ENCODE peak calls at places on chromosomes 6 and 20, in eight cellular contexts. One of them, this sample, is unnamed.

GRCh38 chr6:69894578-69895347 is 28.4 kb downstream of the COL19A1 start:
- DNase-seq in GM19239: no peak
- DNase-seq in stromal cell of bone marrow: peak; percentile 56
- DNase-seq in Calu3: no peak
- DNase-seq in uterus: no peak
- DNase-seq in stimulated activated CD8-positive, alpha-beta memory T cell treated with anti-CD3 and anti-CD28 coated beads, Interleukin-2, amount 100 ng/mL, for 1 hour: no peak
- DNase-seq in AG08395: no peak
- DNase-seq in nucleus accumbens: no peak
- DNase-seq in this sample: no peak

GRCh38 chr6:24936641-24937317 is 1.0 kb upstream of the RIPOR2 start:
- DNase-seq in GM19239: no peak
- DNase-seq in stromal cell of bone marrow: peak; percentile 27
- DNase-seq in Calu3: no peak
- DNase-seq in uterus: no peak
- DNase-seq in stimulated activated CD8-positive, alpha-beta memory T cell treated with anti-CD3 and anti-CD28 coated beads, Interleukin-2, amount 100 ng/mL, for 1 hour: no peak
- DNase-seq in AG08395: no peak
- DNase-seq in nucleus accumbens: no peak
- DNase-seq in this sample: no peak

GRCh38 chr6:16939839-16940238 is 162.0 kb upstream of the STMND1 start:
- DNase-seq in GM19239: no peak
- DNase-seq in stromal cell of bone marrow: no peak
- DNase-seq in Calu3: no peak
- DNase-seq in uterus: no peak
- DNase-seq in stimulated activated CD8-positive, alpha-beta memory T cell treated with anti-CD3 and anti-CD28 coated beads, Interleukin-2, amount 100 ng/mL, for 1 hour: no peak
- DNase-seq in AG08395: no peak
- DNase-seq in nucleus accumbens: no peak
- DNase-seq in this sample: no peak

GRCh38 chr20:44038681-44039123 is 124.0 kb downstream of the TOX2 start:
- DNase-seq in GM19239: no peak
- DNase-seq in stromal cell of bone marrow: no peak
- DNase-seq in Calu3: no peak
- DNase-seq in uterus: no peak
- DNase-seq in stimulated activated CD8-positive, alpha-beta memory T cell treated with anti-CD3 and anti-CD28 coated beads, Interleukin-2, amount 100 ng/mL, for 1 hour: no peak
- DNase-seq in AG08395: peak; percentile 27
- DNase-seq in nucleus accumbens: peak; percentile 45
- DNase-seq in this sample: no peak

GRCh38 chr6:125503181-125503580 is 201.4 kb upstream of the HDDC2 start:
- DNase-seq in GM19239: no peak
- DNase-seq in stromal cell of bone marrow: no peak
- DNase-seq in Calu3: no peak
- DNase-seq in uterus: no peak
- DNase-seq in stimulated activated CD8-positive, alpha-beta memory T cell treated with anti-CD3 and anti-CD28 coated beads, Interleukin-2, amount 100 ng/mL, for 1 hour: no peak
- DNase-seq in AG08395: no peak
- DNase-seq in nucleus accumbens: no peak
- DNase-seq in this sample: no peak

GRCh38 chr20:6492396-6493055 is 275.0 kb upstream of the BMP2 start:
- DNase-seq in GM19239: no peak
- DNase-seq in stromal cell of bone marrow: no peak
- DNase-seq in Calu3: peak; percentile 13
- DNase-seq in uterus: no peak
- DNase-seq in stimulated activated CD8-positive, alpha-beta memory T cell treated with anti-CD3 and anti-CD28 coated beads, Interleukin-2, amount 100 ng/mL, for 1 hour: no peak
- DNase-seq in AG08395: no peak
- DNase-seq in nucleus accumbens: no peak
- DNase-seq in this sample: no peak

GRCh38 chr20:53660947-53661381 is 67.3 kb upstream of the ZNF217 start:
- DNase-seq in GM19239: no peak
- DNase-seq in stromal cell of bone marrow: no peak
- DNase-seq in Calu3: no peak
- DNase-seq in uterus: no peak
- DNase-seq in stimulated activated CD8-positive, alpha-beta memory T cell treated with anti-CD3 and anti-CD28 coated beads, Interleukin-2, amount 100 ng/mL, for 1 hour: no peak
- DNase-seq in AG08395: peak; percentile 20
- DNase-seq in nucleus accumbens: no peak
- DNase-seq in this sample: no peak

GRCh38 chr20:49594143-49594928 is 26.4 kb upstream of the PTGIS start:
- DNase-seq in GM19239: no peak
- DNase-seq in stromal cell of bone marrow: peak; percentile 98
- DNase-seq in Calu3: peak; percentile 53
- DNase-seq in uterus: peak; percentile 81
- DNase-seq in stimulated activated CD8-positive, alpha-beta memory T cell treated with anti-CD3 and anti-CD28 coated beads, Interleukin-2, amount 100 ng/mL, for 1 hour: no peak
- DNase-seq in AG08395: peak; percentile 80
- DNase-seq in nucleus accumbens: no peak
- DNase-seq in this sample: peak; percentile 72

GRCh38 chr6:150667977-150668716 is 68.5 kb downstream of the PLEKHG1 start:
- DNase-seq in GM19239: no peak
- DNase-seq in stromal cell of bone marrow: peak; percentile 75
- DNase-seq in Calu3: peak; percentile 86
- DNase-seq in uterus: peak; percentile 90
- DNase-seq in stimulated activated CD8-positive, alpha-beta memory T cell treated with anti-CD3 and anti-CD28 coated beads, Interleukin-2, amount 100 ng/mL, for 1 hour: no peak
- DNase-seq in AG08395: peak; percentile 81
- DNase-seq in nucleus accumbens: peak; percentile 14
- DNase-seq in this sample: peak; percentile 94

GRCh38 chr6:132789398-132789780 is 9.0 kb downstream of the SLC18B1 start:
- DNase-seq in GM19239: no peak
- DNase-seq in stromal cell of bone marrow: no peak
- DNase-seq in Calu3: no peak
- DNase-seq in uterus: no peak
- DNase-seq in stimulated activated CD8-positive, alpha-beta memory T cell treated with anti-CD3 and anti-CD28 coated beads, Interleukin-2, amount 100 ng/mL, for 1 hour: no peak
- DNase-seq in AG08395: no peak
- DNase-seq in nucleus accumbens: no peak
- DNase-seq in this sample: no peak

GRCh38 chr6:79801362-79801761 is 146.0 kb downstream of the ELOVL4 start:
- DNase-seq in GM19239: no peak
- DNase-seq in stromal cell of bone marrow: no peak
- DNase-seq in Calu3: no peak
- DNase-seq in uterus: no peak
- DNase-seq in stimulated activated CD8-positive, alpha-beta memory T cell treated with anti-CD3 and anti-CD28 coated beads, Interleukin-2, amount 100 ng/mL, for 1 hour: no peak
- DNase-seq in AG08395: no peak
- DNase-seq in nucleus accumbens: no peak
- DNase-seq in this sample: no peak

GRCh38 chr6:85580104-85580877 is 13.4 kb downstream of the SNX14 start:
- DNase-seq in GM19239: no peak
- DNase-seq in stromal cell of bone marrow: no peak
- DNase-seq in Calu3: peak; percentile 32
- DNase-seq in uterus: no peak
- DNase-seq in stimulated activated CD8-positive, alpha-beta memory T cell treated with anti-CD3 and anti-CD28 coated beads, Interleukin-2, amount 100 ng/mL, for 1 hour: no peak
- DNase-seq in AG08395: no peak
- DNase-seq in nucleus accumbens: no peak
- DNase-seq in this sample: no peak

This sample was measured in left cardiac atrium.